ENCODE peak calls at places on chromosomes 12 and 14, in eight cellular contexts. One of them, this sample, is unnamed.

GRCh38 chr12:124713436-124714082 is 146.1 kb upstream of the NCOR2 start:
- DNase-seq in lower leg skin: peak; percentile 55
- DNase-seq in HepG2: no peak
- DNase-seq in uterus: peak; percentile 63
- DNase-seq in tibial nerve: no peak
- DNase-seq in transverse colon: no peak
- DNase-seq in esophagus squamous epithelium: no peak
- DNase-seq in suprapubic skin: no peak
- DNase-seq in this sample: no peak

GRCh38 chr14:95725685-95726336 is 11.9 kb upstream of the TCL1A start:
- DNase-seq in lower leg skin: no peak
- DNase-seq in HepG2: no peak
- DNase-seq in uterus: no peak
- DNase-seq in tibial nerve: no peak
- DNase-seq in transverse colon: no peak
- DNase-seq in esophagus squamous epithelium: no peak
- DNase-seq in suprapubic skin: no peak
- DNase-seq in this sample: no peak

GRCh38 chr12:125228519-125229260 is 163.5 kb downstream of the AACS start:
- DNase-seq in lower leg skin: no peak
- DNase-seq in HepG2: no peak
- DNase-seq in uterus: no peak
- DNase-seq in tibial nerve: no peak
- DNase-seq in transverse colon: no peak
- DNase-seq in esophagus squamous epithelium: no peak
- DNase-seq in suprapubic skin: no peak
- DNase-seq in this sample: no peak

GRCh38 chr14:22220427-22220826 is 368.6 kb downstream of the DAD1 start:
- DNase-seq in lower leg skin: no peak
- DNase-seq in HepG2: no peak
- DNase-seq in uterus: no peak
- DNase-seq in tibial nerve: no peak
- DNase-seq in transverse colon: no peak
- DNase-seq in esophagus squamous epithelium: no peak
- DNase-seq in suprapubic skin: no peak
- DNase-seq in this sample: no peak

GRCh38 chr12:14260011-14260993 is 105.2 kb upstream of the ATF7IP start:
- DNase-seq in lower leg skin: peak; percentile 87
- DNase-seq in HepG2: peak; percentile 56
- DNase-seq in uterus: peak; percentile 93
- DNase-seq in tibial nerve: peak; percentile 87
- DNase-seq in transverse colon: peak; percentile 91
- DNase-seq in esophagus squamous epithelium: peak; percentile 39
- DNase-seq in suprapubic skin: peak; percentile 98
- DNase-seq in this sample: peak; percentile 93

GRCh38 chr12:110371408-110372055 is 32.0 kb downstream of the ANAPC7 start:
- DNase-seq in lower leg skin: no peak
- DNase-seq in HepG2: no peak
- DNase-seq in uterus: no peak
- DNase-seq in tibial nerve: no peak
- DNase-seq in transverse colon: no peak
- DNase-seq in esophagus squamous epithelium: no peak
- DNase-seq in suprapubic skin: no peak
- DNase-seq in this sample: no peak

GRCh38 chr14:90193925-90194324 is 62.4 kb upstream of the PSMC1 start:
- DNase-seq in lower leg skin: no peak
- DNase-seq in HepG2: peak; percentile 4
- DNase-seq in uterus: no peak
- DNase-seq in tibial nerve: no peak
- DNase-seq in transverse colon: no peak
- DNase-seq in esophagus squamous epithelium: no peak
- DNase-seq in suprapubic skin: no peak
- DNase-seq in this sample: no peak

GRCh38 chr12:122743895-122744525 is 8.6 kb upstream of the DENR start:
- DNase-seq in lower leg skin: no peak
- DNase-seq in HepG2: no peak
- DNase-seq in uterus: no peak
- DNase-seq in tibial nerve: no peak
- DNase-seq in transverse colon: peak; percentile 9
- DNase-seq in esophagus squamous epithelium: no peak
- DNase-seq in suprapubic skin: no peak
- DNase-seq in this sample: no peak

GRCh38 chr12:46342562-46343033 is 30.0 kb downstream of the SLC38A2 start:
- DNase-seq in lower leg skin: no peak
- DNase-seq in HepG2: peak; percentile 64
- DNase-seq in uterus: peak; percentile 33
- DNase-seq in tibial nerve: no peak
- DNase-seq in transverse colon: peak; percentile 15
- DNase-seq in esophagus squamous epithelium: no peak
- DNase-seq in suprapubic skin: no peak
- DNase-seq in this sample: no peak

GRCh38 chr14:75649773-75650172 is 10.9 kb downstream of the ERG28 start:
- DNase-seq in lower leg skin: no peak
- DNase-seq in HepG2: no peak
- DNase-seq in uterus: no peak
- DNase-seq in tibial nerve: no peak
- DNase-seq in transverse colon: no peak
- DNase-seq in esophagus squamous epithelium: no peak
- DNase-seq in suprapubic skin: no peak
- DNase-seq in this sample: no peak

GRCh38 chr12:132495165-132495544 is 5.2 kb downstream of the FBRSL1 start:
- DNase-seq in lower leg skin: no peak
- DNase-seq in HepG2: no peak
- DNase-seq in uterus: no peak
- DNase-seq in tibial nerve: no peak
- DNase-seq in transverse colon: no peak
- DNase-seq in esophagus squamous epithelium: no peak
- DNase-seq in suprapubic skin: no peak
- DNase-seq in this sample: no peak

GRCh38 chr12:127926004-127926403 is 341.0 kb upstream of the TMEM132C start:
- DNase-seq in lower leg skin: no peak
- DNase-seq in HepG2: no peak
- DNase-seq in uterus: no peak
- DNase-seq in tibial nerve: no peak
- DNase-seq in transverse colon: peak; percentile 25
- DNase-seq in esophagus squamous epithelium: no peak
- DNase-seq in suprapubic skin: no peak
- DNase-seq in this sample: no peak

GRCh38 chr12:10293570-10294227 is 14.0 kb upstream of the KLRD1 start:
- DNase-seq in lower leg skin: no peak
- DNase-seq in HepG2: no peak
- DNase-seq in uterus: no peak
- DNase-seq in tibial nerve: no peak
- DNase-seq in transverse colon: no peak
- DNase-seq in esophagus squamous epithelium: no peak
- DNase-seq in suprapubic skin: no peak
- DNase-seq in this sample: no peak

GRCh38 chr12:51855586-51856428 is 7.3 kb upstream of the FIGNL2 start:
- DNase-seq in lower leg skin: no peak
- DNase-seq in HepG2: peak; percentile 58
- DNase-seq in uterus: no peak
- DNase-seq in tibial nerve: peak; percentile 48
- DNase-seq in transverse colon: no peak
- DNase-seq in esophagus squamous epithelium: no peak
- DNase-seq in suprapubic skin: no peak
- DNase-seq in this sample: no peak

DNA sequence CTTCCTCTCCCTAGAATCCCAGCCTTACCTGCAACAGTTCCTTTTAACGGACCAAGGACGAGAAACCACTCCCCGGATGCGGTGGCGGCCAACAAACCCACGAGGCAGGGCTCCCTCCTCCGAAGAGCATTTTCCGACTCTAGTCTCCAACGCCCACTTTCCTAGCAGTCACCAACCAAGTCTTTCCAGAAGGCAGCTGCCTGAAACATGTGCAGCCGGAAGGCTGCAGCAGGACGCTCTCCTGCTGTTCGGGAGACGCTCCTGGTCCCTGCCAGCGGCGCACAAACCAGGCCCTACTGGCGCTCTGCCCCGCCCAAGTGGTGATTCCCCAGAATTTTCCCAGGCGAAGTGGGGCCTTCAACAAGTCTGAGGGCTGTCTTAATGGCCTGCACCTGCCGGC is 21.1 kb upstream of the ADAM20 start:
- DNase-seq in lower leg skin: no peak
- DNase-seq in HepG2: no peak
- DNase-seq in uterus: no peak
- DNase-seq in tibial nerve: no peak
- DNase-seq in transverse colon: no peak
- DNase-seq in esophagus squamous epithelium: no peak
- DNase-seq in suprapubic skin: no peak
- DNase-seq in this sample: no peak
- H3K4me3 ChIP-seq in lower leg skin: no peak overlapping the region
- H3K4me3 ChIP-seq in HepG2: no peak overlapping the region
- H3K4me3 ChIP-seq in uterus: no peak overlapping the region
- H3K4me3 ChIP-seq in tibial nerve: no peak overlapping the region
- H3K4me3 ChIP-seq in transverse colon: no peak overlapping the region
- H3K4me3 ChIP-seq in esophagus squamous epithelium: no peak overlapping the region
- H3K4me3 ChIP-seq in suprapubic skin: peak overlapping the region; percentile 33
- H3K4me3 ChIP-seq in this sample: no peak overlapping the region

GRCh38 chr12:58592817-58593216 is 327.5 kb downstream of the LRIG3 start:
- DNase-seq in lower leg skin: no peak
- DNase-seq in HepG2: no peak
- DNase-seq in uterus: no peak
- DNase-seq in tibial nerve: no peak
- DNase-seq in transverse colon: no peak
- DNase-seq in esophagus squamous epithelium: no peak
- DNase-seq in suprapubic skin: no peak
- DNase-seq in this sample: no peak

GRCh38 chr12:58588771-58589170 is 331.5 kb downstream of the LRIG3 start:
- DNase-seq in lower leg skin: no peak
- DNase-seq in HepG2: no peak
- DNase-seq in uterus: no peak
- DNase-seq in tibial nerve: no peak
- DNase-seq in transverse colon: no peak
- DNase-seq in esophagus squamous epithelium: no peak
- DNase-seq in suprapubic skin: no peak
- DNase-seq in this sample: no peak

GRCh38 chr12:58596381-58596780 is 323.9 kb downstream of the LRIG3 start:
- DNase-seq in lower leg skin: no peak
- DNase-seq in HepG2: no peak
- DNase-seq in uterus: no peak
- DNase-seq in tibial nerve: no peak
- DNase-seq in transverse colon: no peak
- DNase-seq in esophagus squamous epithelium: no peak
- DNase-seq in suprapubic skin: no peak
- DNase-seq in this sample: no peak

DNA sequence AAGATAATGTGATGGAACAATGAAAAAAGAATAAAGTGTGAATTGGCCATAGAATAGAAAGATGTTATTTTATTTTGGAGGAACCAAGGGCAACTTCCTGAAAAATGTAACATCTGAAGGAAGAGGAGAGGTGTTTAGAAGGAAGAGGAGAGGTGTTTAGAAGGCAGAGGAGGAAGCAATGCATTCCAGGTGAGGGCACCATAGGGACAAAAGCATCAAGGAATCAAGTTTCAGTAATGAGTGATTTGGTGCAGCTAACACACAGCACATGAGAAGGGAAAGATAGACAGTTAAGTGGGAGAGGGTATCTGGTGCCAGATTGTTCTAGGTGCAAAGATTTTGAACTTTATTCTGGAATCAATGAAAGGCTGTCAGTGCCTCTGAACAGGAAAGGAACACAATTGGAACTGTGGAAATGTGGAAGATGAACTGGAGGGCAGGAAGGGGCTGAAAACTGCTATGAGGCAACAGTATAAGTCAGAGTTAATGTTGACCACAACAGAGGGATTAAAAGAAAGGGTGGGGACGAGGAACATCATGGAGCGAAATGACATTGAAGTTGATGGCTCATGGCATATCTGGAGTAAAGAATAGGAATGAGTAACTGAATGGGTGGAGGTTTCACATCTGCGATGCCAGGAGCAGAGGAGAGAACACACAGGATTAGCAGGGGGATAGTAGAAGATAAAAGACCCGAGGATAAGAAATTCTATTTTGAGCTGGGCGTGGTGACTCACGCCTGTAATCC is 326.6 kb downstream of the LRIG3 start:
- DNase-seq in lower leg skin: no peak
- DNase-seq in HepG2: no peak
- DNase-seq in uterus: no peak
- DNase-seq in tibial nerve: no peak
- DNase-seq in transverse colon: no peak
- DNase-seq in esophagus squamous epithelium: no peak
- DNase-seq in suprapubic skin: no peak
- DNase-seq in this sample: no peak
- TF ChIP-seq POLR2A in lower leg skin: no peak
- TF ChIP-seq POLR2A in HepG2: no peak
- TF ChIP-seq POLR2A in uterus: no peak
- TF ChIP-seq POLR2A in tibial nerve: no peak
- TF ChIP-seq POLR2A in transverse colon: no peak
- TF ChIP-seq POLR2A in esophagus squamous epithelium: no peak
- TF ChIP-seq POLR2A in suprapubic skin: no peak
- TF ChIP-seq POLR2A in this sample: no peak

DNA sequence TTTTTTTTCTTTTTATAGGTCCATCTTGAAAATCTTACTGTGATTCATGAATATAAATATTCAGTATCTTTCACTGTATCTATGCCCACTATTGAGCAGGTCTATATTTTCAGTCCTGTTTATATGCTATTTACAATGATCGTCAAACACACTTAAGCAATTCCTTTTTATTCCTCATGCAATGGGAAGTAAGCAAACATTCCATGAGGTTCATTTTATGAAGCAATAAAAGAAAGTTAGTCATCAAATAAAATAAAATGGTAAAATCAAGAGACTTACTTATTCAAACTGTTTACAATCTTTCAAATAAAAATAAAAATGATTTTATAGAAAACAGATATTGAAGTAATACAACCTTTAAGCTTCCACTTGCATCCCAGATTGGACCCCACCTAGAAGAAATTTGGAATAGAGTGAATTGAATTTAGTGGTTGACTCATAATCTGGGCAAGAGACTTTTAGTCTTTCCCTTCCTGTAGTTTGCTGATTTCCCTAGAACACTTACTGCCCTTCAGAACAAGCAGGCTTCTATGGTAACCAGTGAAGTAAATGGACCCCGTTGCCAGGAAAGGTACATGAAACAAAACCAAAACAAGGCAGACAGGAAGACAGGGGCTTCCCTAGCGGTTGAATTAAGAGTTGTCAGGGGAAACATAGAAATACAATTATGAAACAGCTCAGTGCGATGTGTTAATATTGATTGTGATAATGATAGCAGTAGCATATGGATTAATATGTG is 241.0 kb upstream of the ATP2B1 start:
- DNase-seq in lower leg skin: no peak
- DNase-seq in HepG2: peak; percentile 9
- DNase-seq in uterus: peak; percentile 55
- DNase-seq in tibial nerve: no peak
- DNase-seq in transverse colon: peak; percentile 45
- DNase-seq in esophagus squamous epithelium: no peak
- DNase-seq in suprapubic skin: no peak
- DNase-seq in this sample: no peak
- TF ChIP-seq CTCF in lower leg skin: no peak
- TF ChIP-seq CTCF in HepG2: no peak
- TF ChIP-seq CTCF in uterus: peak; percentile 6
- TF ChIP-seq CTCF in tibial nerve: no peak
- TF ChIP-seq CTCF in transverse colon: peak; percentile 33
- TF ChIP-seq CTCF in esophagus squamous epithelium: peak; percentile 24
- TF ChIP-seq CTCF in suprapubic skin: peak; percentile 18
- TF ChIP-seq CTCF in this sample: no peak

GRCh38 chr12:27077586-27077985 is 4.8 kb downstream of the C12orf71 start:
- DNase-seq in lower leg skin: no peak
- DNase-seq in HepG2: no peak
- DNase-seq in uterus: no peak
- DNase-seq in tibial nerve: no peak
- DNase-seq in transverse colon: no peak
- DNase-seq in esophagus squamous epithelium: no peak
- DNase-seq in suprapubic skin: no peak
- DNase-seq in this sample: no peak
- H3K4me3 ChIP-seq in lower leg skin: no peak overlapping the region
- H3K4me3 ChIP-seq in HepG2: no peak overlapping the region
- H3K4me3 ChIP-seq in uterus: no peak overlapping the region
- H3K4me3 ChIP-seq in tibial nerve: no peak overlapping the region
- H3K4me3 ChIP-seq in transverse colon: no peak overlapping the region
- H3K4me3 ChIP-seq in esophagus squamous epithelium: no peak overlapping the region
- H3K4me3 ChIP-seq in suprapubic skin: no peak overlapping the region
- H3K4me3 ChIP-seq in this sample: no peak overlapping the region

GRCh38 chr12:76471579-76471978 is 88.0 kb downstream of the OSBPL8 start:
- DNase-seq in lower leg skin: no peak
- DNase-seq in HepG2: no peak
- DNase-seq in uterus: no peak
- DNase-seq in tibial nerve: no peak
- DNase-seq in transverse colon: no peak
- DNase-seq in esophagus squamous epithelium: no peak
- DNase-seq in suprapubic skin: no peak
- DNase-seq in this sample: no peak
- TF ChIP-seq POLR2A in lower leg skin: no peak
- TF ChIP-seq POLR2A in HepG2: no peak
- TF ChIP-seq POLR2A in uterus: no peak
- TF ChIP-seq POLR2A in tibial nerve: no peak
- TF ChIP-seq POLR2A in transverse colon: no peak
- TF ChIP-seq POLR2A in esophagus squamous epithelium: no peak
- TF ChIP-seq POLR2A in suprapubic skin: no peak
- TF ChIP-seq POLR2A in this sample: no peak